ENCODE peak calls at places on chromosomes 6 and 20, in ten cellular contexts. One of them, this sample, is unnamed.

GRCh38 chr6:152380351-152380767 is 256.8 kb downstream of the SYNE1 start:
- DNase-seq in K562: no peak
- DNase-seq in uterus: no peak
- DNase-seq in right lobe of liver: no peak
- DNase-seq in prostate gland: no peak
- DNase-seq in adrenal gland: no peak
- DNase-seq in HepG2: peak; percentile 9
- DNase-seq in spleen: no peak
- DNase-seq in A549: peak; percentile 38
- DNase-seq in heart left ventricle: peak; percentile 29
- DNase-seq in this sample: peak; percentile 25

GRCh38 chr6:33073431-33073871 is at the start of gene HLA-DPA1:
- DNase-seq in right lobe of liver: no peak
- DNase-seq in heart left ventricle: peak; percentile 72
- DNase-seq in HepG2: no peak
- DNase-seq in spleen: peak; percentile 81
- DNase-seq in prostate gland: no peak
- DNase-seq in adrenal gland: peak; percentile 55
- DNase-seq in A549: peak; percentile 5
- DNase-seq in uterus: no peak
- DNase-seq in K562: no peak
- DNase-seq in this sample: no peak

GRCh38 chr6:1390071-1390804 is 862 bp downstream of the FOXF2 start:
- DNase-seq in prostate gland: peak; percentile 14
- DNase-seq in heart left ventricle: no peak
- DNase-seq in HepG2: no peak
- DNase-seq in A549: peak; percentile 33
- DNase-seq in right lobe of liver: no peak
- DNase-seq in uterus: no peak
- DNase-seq in K562: no peak
- DNase-seq in spleen: peak; percentile 74
- DNase-seq in adrenal gland: no peak
- DNase-seq in this sample: no peak

GRCh38 chr20:24199493-24199892 is 210.9 kb upstream of the GGTLC1 start:
- DNase-seq in adrenal gland: no peak
- DNase-seq in heart left ventricle: no peak
- DNase-seq in A549: no peak
- DNase-seq in right lobe of liver: no peak
- DNase-seq in uterus: no peak
- DNase-seq in prostate gland: no peak
- DNase-seq in HepG2: no peak
- DNase-seq in K562: no peak
- DNase-seq in spleen: no peak
- DNase-seq in this sample: no peak

GRCh38 chr20:32807706-32808105 is 12.0 kb upstream of the MAPRE1 start:
- DNase-seq in right lobe of liver: no peak
- DNase-seq in adrenal gland: no peak
- DNase-seq in prostate gland: no peak
- DNase-seq in A549: no peak
- DNase-seq in HepG2: no peak
- DNase-seq in heart left ventricle: no peak
- DNase-seq in uterus: no peak
- DNase-seq in spleen: no peak
- DNase-seq in K562: no peak
- DNase-seq in this sample: no peak

GRCh38 chr6:83509416-83509815 is 2.9 kb upstream of the PRSS35 start:
- DNase-seq in A549: no peak
- DNase-seq in uterus: no peak
- DNase-seq in HepG2: no peak
- DNase-seq in spleen: no peak
- DNase-seq in right lobe of liver: no peak
- DNase-seq in heart left ventricle: no peak
- DNase-seq in prostate gland: no peak
- DNase-seq in K562: no peak
- DNase-seq in adrenal gland: no peak
- DNase-seq in this sample: no peak

GRCh38 chr6:6649824-6650349 is 61.4 kb downstream of the LY86 start:
- DNase-seq in K562: no peak
- DNase-seq in uterus: no peak
- DNase-seq in prostate gland: no peak
- DNase-seq in spleen: no peak
- DNase-seq in A549: no peak
- DNase-seq in heart left ventricle: no peak
- DNase-seq in HepG2: no peak
- DNase-seq in adrenal gland: no peak
- DNase-seq in right lobe of liver: no peak
- DNase-seq in this sample: no peak

GRCh38 chr6:158488065-158488464 is 71.8 kb upstream of the TMEM181 start:
- DNase-seq in spleen: no peak
- DNase-seq in HepG2: no peak
- DNase-seq in prostate gland: no peak
- DNase-seq in A549: peak; percentile 36
- DNase-seq in heart left ventricle: no peak
- DNase-seq in uterus: no peak
- DNase-seq in K562: no peak
- DNase-seq in right lobe of liver: no peak
- DNase-seq in adrenal gland: no peak
- DNase-seq in this sample: no peak

GRCh38 chr6:14732845-14733757 is 512.8 kb upstream of the JARID2 start:
- DNase-seq in prostate gland: no peak
- DNase-seq in HepG2: peak; percentile 31
- DNase-seq in spleen: no peak
- DNase-seq in heart left ventricle: no peak
- DNase-seq in K562: no peak
- DNase-seq in adrenal gland: no peak
- DNase-seq in uterus: no peak
- DNase-seq in A549: peak; percentile 58
- DNase-seq in right lobe of liver: no peak
- DNase-seq in this sample: no peak

GRCh38 chr20:3749689-3750639 is 17.5 kb downstream of the HSPA12B start:
- DNase-seq in prostate gland: no peak
- DNase-seq in right lobe of liver: peak; percentile 42
- DNase-seq in K562: peak; percentile 73
- DNase-seq in spleen: peak; percentile 60
- DNase-seq in uterus: no peak
- DNase-seq in HepG2: peak; percentile 56
- DNase-seq in A549: peak; percentile 87
- DNase-seq in heart left ventricle: no peak
- DNase-seq in adrenal gland: no peak
- DNase-seq in this sample: no peak

GRCh38 chr6:166026586-166027126 is 141.0 kb downstream of the TBXT start:
- DNase-seq in heart left ventricle: peak; percentile 73
- DNase-seq in adrenal gland: no peak
- DNase-seq in K562: no peak
- DNase-seq in prostate gland: no peak
- DNase-seq in spleen: no peak
- DNase-seq in A549: no peak
- DNase-seq in right lobe of liver: no peak
- DNase-seq in uterus: no peak
- DNase-seq in HepG2: no peak
- DNase-seq in this sample: no peak

DNA sequence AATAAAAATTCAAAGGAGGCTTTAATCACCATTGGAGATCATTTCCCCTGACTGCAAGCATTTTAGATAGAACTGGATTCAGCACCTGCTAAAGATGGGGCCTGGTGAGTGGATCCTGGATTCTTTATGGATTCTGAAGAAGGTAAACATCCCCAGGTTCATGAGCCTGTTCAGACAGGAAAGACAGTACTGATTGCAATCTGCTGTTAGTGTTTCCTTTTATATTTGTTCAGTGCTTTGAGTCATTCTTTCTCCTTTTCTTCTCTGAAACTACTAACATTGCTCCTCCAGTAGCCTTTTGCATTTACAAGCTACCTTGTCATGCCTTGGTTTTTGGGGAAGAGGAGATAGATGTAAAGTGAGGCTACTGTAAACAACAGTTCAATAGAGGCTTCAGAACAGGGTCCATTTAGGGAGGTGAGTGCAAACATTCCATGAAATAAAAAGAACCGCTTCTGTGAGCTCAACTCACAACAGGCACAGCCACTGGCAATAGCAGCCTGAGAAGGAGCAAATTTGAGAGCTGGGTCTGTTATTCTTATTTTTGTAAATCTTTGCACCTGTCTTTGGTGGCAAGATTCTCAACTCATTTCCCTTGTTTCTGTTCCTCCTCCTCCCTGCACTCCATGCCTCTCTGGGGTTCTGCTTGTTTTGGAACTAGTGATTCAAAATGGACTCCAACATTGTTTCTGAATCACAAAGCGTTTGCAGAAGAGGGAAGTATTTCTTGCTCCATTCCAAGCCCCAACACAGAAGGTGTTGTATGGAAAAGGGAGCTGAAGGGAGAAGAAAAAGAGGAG is 66.5 kb upstream of the PRL start:
- DNase-seq in A549: peak; percentile 6
- DNase-seq in spleen: no peak
- DNase-seq in K562: no peak
- DNase-seq in adrenal gland: no peak
- DNase-seq in heart left ventricle: no peak
- DNase-seq in prostate gland: peak; percentile 44
- DNase-seq in HepG2: peak; percentile 13
- DNase-seq in uterus: no peak
- DNase-seq in right lobe of liver: no peak
- DNase-seq in this sample: no peak
- H3K9me3 ChIP-seq in A549: peaks cover 5% of the 10 kb centered on the region
- H3K9me3 ChIP-seq in spleen: no peaks in the 10 kb centered on the region
- H3K9me3 ChIP-seq in K562: no peaks in the 10 kb centered on the region
- H3K9me3 ChIP-seq in adrenal gland: no peaks in the 10 kb centered on the region
- H3K9me3 ChIP-seq in heart left ventricle: peaks cover 6% of the 10 kb centered on the region
- H3K9me3 ChIP-seq in prostate gland: no peaks in the 10 kb centered on the region
- H3K9me3 ChIP-seq in HepG2: peaks cover 95% of the 10 kb centered on the region
- H3K9me3 ChIP-seq in uterus: no peaks in the 10 kb centered on the region
- H3K9me3 ChIP-seq in right lobe of liver: no peaks in the 10 kb centered on the region
- H3K9me3 ChIP-seq in this sample: no peaks in the 10 kb centered on the region

GRCh38 chr20:44698351-44698750 is 16.8 kb upstream of the CCN5 start:
- DNase-seq in A549: no peak
- DNase-seq in K562: no peak
- DNase-seq in heart left ventricle: no peak
- DNase-seq in uterus: no peak
- DNase-seq in HepG2: no peak
- DNase-seq in prostate gland: no peak
- DNase-seq in spleen: no peak
- DNase-seq in right lobe of liver: no peak
- DNase-seq in adrenal gland: no peak
- DNase-seq in this sample: no peak

GRCh38 chr20:44702776-44703175 is 12.4 kb upstream of the CCN5 start:
- DNase-seq in uterus: peak; percentile 89
- DNase-seq in K562: no peak
- DNase-seq in right lobe of liver: peak; percentile 56
- DNase-seq in heart left ventricle: peak; percentile 91
- DNase-seq in spleen: peak; percentile 85
- DNase-seq in A549: no peak
- DNase-seq in prostate gland: no peak
- DNase-seq in HepG2: no peak
- DNase-seq in adrenal gland: peak; percentile 80
- DNase-seq in this sample: peak; percentile 70

GRCh38 chr20:44701889-44702288 is 13.3 kb upstream of the CCN5 start:
- DNase-seq in A549: no peak
- DNase-seq in spleen: no peak
- DNase-seq in K562: no peak
- DNase-seq in prostate gland: no peak
- DNase-seq in right lobe of liver: no peak
- DNase-seq in HepG2: no peak
- DNase-seq in uterus: no peak
- DNase-seq in adrenal gland: no peak
- DNase-seq in heart left ventricle: no peak
- DNase-seq in this sample: no peak

GRCh38 chr20:44701116-44701865 is 13.9 kb upstream of the CCN5 start:
- DNase-seq in spleen: no peak
- DNase-seq in adrenal gland: no peak
- DNase-seq in HepG2: peak; percentile 41
- DNase-seq in A549: no peak
- DNase-seq in right lobe of liver: no peak
- DNase-seq in K562: no peak
- DNase-seq in heart left ventricle: no peak
- DNase-seq in prostate gland: no peak
- DNase-seq in uterus: no peak
- DNase-seq in this sample: no peak

GRCh38 chr20:44700306-44700705 is 14.9 kb upstream of the CCN5 start:
- DNase-seq in spleen: no peak
- DNase-seq in adrenal gland: no peak
- DNase-seq in K562: no peak
- DNase-seq in uterus: no peak
- DNase-seq in HepG2: no peak
- DNase-seq in heart left ventricle: no peak
- DNase-seq in right lobe of liver: no peak
- DNase-seq in A549: no peak
- DNase-seq in prostate gland: no peak
- DNase-seq in this sample: no peak
- H3K4me1 ChIP-seq in spleen: peaks cover 20% of the 10 kb centered on the region
- H3K4me1 ChIP-seq in adrenal gland: peaks cover 26% of the 10 kb centered on the region
- H3K4me1 ChIP-seq in K562: no peaks in the 10 kb centered on the region
- H3K4me1 ChIP-seq in uterus: no peaks in the 10 kb centered on the region
- H3K4me1 ChIP-seq in HepG2: peaks cover 8% of the 10 kb centered on the region
- H3K4me1 ChIP-seq in heart left ventricle: peaks cover 43% of the 10 kb centered on the region
- H3K4me1 ChIP-seq in right lobe of liver: no peaks in the 10 kb centered on the region
- H3K4me1 ChIP-seq in A549: peaks cover 57% of the 10 kb centered on the region
- H3K4me1 ChIP-seq in prostate gland: no peaks in the 10 kb centered on the region
- H3K4me1 ChIP-seq in this sample: no peaks in the 10 kb centered on the region

DNA sequence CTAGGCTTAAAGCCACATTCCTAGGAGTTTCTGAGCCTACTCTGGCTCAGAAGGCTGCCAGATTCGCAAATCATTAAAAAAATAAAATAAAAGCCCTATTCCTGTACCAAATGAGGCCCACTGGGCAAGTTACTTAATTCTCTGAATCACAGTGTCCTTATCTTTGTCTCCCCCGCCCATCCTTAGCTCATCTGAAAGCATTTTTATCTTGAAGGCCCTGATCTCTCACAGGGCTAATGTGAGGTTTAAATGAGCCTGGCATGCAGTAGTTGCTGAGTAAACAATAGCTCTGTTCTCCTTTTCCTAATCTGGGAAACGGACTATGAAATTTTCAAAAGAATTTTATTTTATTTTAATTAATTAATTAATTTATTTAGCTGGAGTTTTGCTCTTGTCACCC is 2.1 kb upstream of the ZBTB12 start:
- DNase-seq in spleen: no peak
- DNase-seq in uterus: peak; percentile 22
- DNase-seq in prostate gland: no peak
- DNase-seq in right lobe of liver: no peak
- DNase-seq in K562: no peak
- DNase-seq in adrenal gland: no peak
- DNase-seq in heart left ventricle: no peak
- DNase-seq in A549: no peak
- DNase-seq in HepG2: no peak
- DNase-seq in this sample: no peak
- TF ChIP-seq POLR2A in spleen: no peak
- TF ChIP-seq POLR2A in uterus: no peak
- TF ChIP-seq POLR2A in prostate gland: no peak
- TF ChIP-seq POLR2A in right lobe of liver: no peak
- TF ChIP-seq POLR2A in K562: no peak
- TF ChIP-seq POLR2A in adrenal gland: no peak
- TF ChIP-seq POLR2A in heart left ventricle: no peak
- TF ChIP-seq POLR2A in A549: no peak
- TF ChIP-seq POLR2A in HepG2: no peak
- TF ChIP-seq POLR2A in this sample: no peak

GRCh38 chr20:29741894-29742698 is 1515.4 kb upstream of the DEFB115 start:
- DNase-seq in HepG2: no peak
- DNase-seq in heart left ventricle: no peak
- DNase-seq in right lobe of liver: no peak
- DNase-seq in adrenal gland: no peak
- DNase-seq in K562: peak; percentile 3
- DNase-seq in prostate gland: no peak
- DNase-seq in A549: no peak
- DNase-seq in uterus: no peak
- DNase-seq in spleen: no peak
- DNase-seq in this sample: no peak
- H3K9me3 ChIP-seq in HepG2: peaks cover 77% of the 10 kb centered on the region
- H3K9me3 ChIP-seq in heart left ventricle: peaks cover 13% of the 10 kb centered on the region
- H3K9me3 ChIP-seq in right lobe of liver: no peaks in the 10 kb centered on the region
- H3K9me3 ChIP-seq in adrenal gland: no peaks in the 10 kb centered on the region
- H3K9me3 ChIP-seq in K562: no peaks in the 10 kb centered on the region
- H3K9me3 ChIP-seq in prostate gland: no peaks in the 10 kb centered on the region
- H3K9me3 ChIP-seq in A549: no peaks in the 10 kb centered on the region
- H3K9me3 ChIP-seq in uterus: no peaks in the 10 kb centered on the region
- H3K9me3 ChIP-seq in spleen: no peaks in the 10 kb centered on the region
- H3K9me3 ChIP-seq in this sample: no peaks in the 10 kb centered on the region

This sample was measured in body of pancreas.